ENCODE peak calls at places on chromosomes 7 and 10, in four cellular contexts. B is stomach, X is left ventricle myocardium inferior, P is breast epithelium. W is an unnamed sample.

GRCh38 chr10:126012485-126012884 is 116.1 kb downstream of the FANK1 start:
- DNase-seq in B (no peak), X (no peak), P (no peak), W (peak; percentile 32)

GRCh38 chr7:2863461-2864066 is 19.5 kb upstream of the GNA12 start:
- DNase-seq in B (peak; percentile 83), X (peak; percentile 81), P (no peak), W (peak; percentile 98)

GRCh38 chr10:75469018-75469616 is 37.7 kb downstream of the LRMDA start:
- DNase-seq in B (no peak), X (no peak), P (no peak), W (peak; percentile 77)

GRCh38 chr10:96610817-96611216 is 24.0 kb upstream of the TM9SF3 start:
- DNase-seq in B (peak; percentile 72), X (no peak), P (no peak), W (no peak)

GRCh38 chr10:44799971-44800370 is 111.2 kb upstream of the TMEM72 start:
- DNase-seq in B (no peak), X (no peak), P (no peak), W (no peak)

GRCh38 chr10:76082956-76083355 is 651.5 kb downstream of the LRMDA start:
- DNase-seq in B (no peak), X (no peak), P (no peak), W (no peak)

GRCh38 chr7:119664601-119665000 is 608.4 kb upstream of the KCND2 start:
- DNase-seq in B (no peak), X (no peak), P (no peak), W (peak; percentile 64)

GRCh38 chr7:99624487-99624886 is 7.7 kb downstream of the ZSCAN25 start:
- DNase-seq in B (no peak), X (no peak), P (no peak), W (no peak)

GRCh38 chr7:47318395-47319182 is 263.3 kb downstream of the TNS3 start:
- DNase-seq in B (no peak), X (no peak), P (no peak), W (no peak)

GRCh38 chr7:74372511-74373111 is 81.1 kb upstream of the GTF2IRD1 start:
- DNase-seq in B (no peak), X (peak; percentile 40), P (no peak), W (peak; percentile 20)

GRCh38 chr7:11185179-11185578 is 211.5 kb downstream of the PHF14 start:
- DNase-seq in B (no peak), X (no peak), P (no peak), W (peak; percentile 21)

GRCh38 chr10:120977892-120978291 is 126.7 kb downstream of the WDR11 start:
- DNase-seq in B (no peak), X (no peak), P (no peak), W (no peak)

GRCh38 chr7:35593896-35594295 is 101.0 kb downstream of the HERPUD2 start:
- DNase-seq in B (no peak), X (no peak), P (no peak), W (no peak)

GRCh38 chr10:125699562-125700143 is 16.7 kb upstream of the TEX36 start:
- DNase-seq in B (no peak), X (no peak), P (no peak), W (no peak)

GRCh38 chr10:61903184-61903990 is 1.9 kb downstream of the ARID5B start:
- DNase-seq in B (peak; percentile 61), X (peak; percentile 48), P (no peak), W (peak; percentile 80)

GRCh38 chr7:31004393-31004792 is 40.6 kb downstream of the GHRHR start:
- DNase-seq in B (no peak), X (no peak), P (no peak), W (no peak)

GRCh38 chr10:91194497-91195179 is 25.8 kb upstream of the PCGF5 start:
- DNase-seq in B (no peak), X (no peak), P (no peak), W (peak; percentile 32)

GRCh38 chr10:103921750-103922195 is 3.8 kb upstream of the STN1 start:
- DNase-seq in B (peak; percentile 50), X (no peak), P (no peak), W (peak; percentile 8)

GRCh38 chr7:130560972-130561371 is 69.1 kb downstream of the MEST start:
- DNase-seq in B (no peak), X (no peak), P (no peak), W (peak; percentile 59)

GRCh38 chr7:7867835-7868234 is 100.8 kb upstream of the GLCCI1 start:
- DNase-seq in B (no peak), X (no peak), P (no peak), W (no peak)

GRCh38 chr7:121624922-121625321 is 228.8 kb upstream of the FAM3C start:
- DNase-seq in B (no peak), X (peak; percentile 54), P (no peak), W (peak; percentile 8)

GRCh38 chr7:55488804-55489340 is 83.4 kb downstream of the VOPP1 start:
- DNase-seq in B (no peak), X (no peak), P (no peak), W (no peak)

GRCh38 chr10:34290412-34291082 is 524.5 kb downstream of the PARD3 start:
- DNase-seq in B (no peak), X (no peak), P (no peak), W (peak; percentile 96)

GRCh38 chr10:108904163-108904878 is 1019.0 kb downstream of the XPNPEP1 start:
- DNase-seq in B (no peak), X (no peak), P (no peak), W (peak; percentile 17)

GRCh38 chr7:92835140-92835850 is 1.1 kb downstream of the CDK6 start:
- DNase-seq in B (peak; percentile 65), X (peak; percentile 49), P (peak; percentile 53), W (peak; percentile 77)

GRCh38 chr7:69906309-69906995 is 308.2 kb downstream of the AUTS2 start:
- DNase-seq in B (no peak), X (no peak), P (no peak), W (no peak)

GRCh38 chr7:151432658-151433521 is 7.1 kb downstream of the CRYGN start:
- DNase-seq in B (no peak), X (no peak), P (no peak), W (no peak)

GRCh38 chr7:7103343-7104313 is 78.7 kb upstream of the C1GALT1 start:
- DNase-seq in B (no peak), X (no peak), P (no peak), W (peak; percentile 72)

GRCh38 chr10:4588824-4589223 is 237.2 kb upstream of the AKR1E2 start:
- DNase-seq in B (no peak), X (no peak), P (no peak), W (no peak)

GRCh38 chr7:137363683-137364082 is 20.1 kb upstream of the PTN start:
- DNase-seq in B (no peak), X (no peak), P (no peak), W (no peak)

GRCh38 chr7:1289681-1290261 is 57.1 kb downstream of the UNCX start:
- DNase-seq in B (no peak), X (no peak), P (no peak), W (peak; percentile 3)

GRCh38 chr7:128697301-128697905 is 25.3 kb downstream of the GARIN1A start:
- DNase-seq in B (peak; percentile 38), X (peak; percentile 26), P (no peak), W (peak; percentile 71)
- TF ChIP-seq CTCF in B (no peak), X (peak; percentile 37), P (no peak), W (peak; percentile 49)

GRCh38 chr10:30751678-30752331 is 122.3 kb upstream of the LYZL2 start:
- DNase-seq in B (peak; percentile 31), X (peak; percentile 75), P (peak; percentile 67), W (peak; percentile 70)
- H3K4me3 ChIP-seq in B (no peak overlapping the region), X (peak overlapping the region; percentile 17), P (no peak overlapping the region), W (no peak overlapping the region)

DNA sequence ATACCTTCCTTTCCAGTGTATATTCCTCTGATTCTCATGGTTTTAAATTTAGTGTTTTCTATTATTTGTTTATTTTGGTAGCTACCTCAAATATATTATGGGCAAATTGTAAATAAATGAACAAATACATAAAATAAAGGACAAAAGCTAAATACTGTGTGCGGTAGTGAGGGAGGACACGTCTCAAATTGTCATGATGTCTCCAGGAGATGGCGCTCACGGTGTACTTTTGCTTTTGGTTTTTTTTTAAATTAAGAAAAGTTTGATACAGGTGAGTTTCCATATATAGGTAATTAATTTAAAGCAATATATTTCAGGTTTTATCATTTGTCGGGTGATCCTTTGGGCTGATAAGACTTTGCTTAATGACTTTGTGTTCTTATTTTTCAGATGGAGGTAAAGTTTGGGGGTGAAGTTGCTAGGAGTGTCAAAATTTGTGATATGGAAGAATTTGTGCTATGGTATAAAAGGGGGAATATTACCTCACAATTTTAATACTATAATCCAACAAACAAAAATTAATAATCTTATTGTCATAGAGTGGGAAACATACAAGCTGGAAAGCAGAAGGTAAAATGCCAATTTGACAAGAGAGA is 68.4 kb upstream of the TMEM229A start:
- DNase-seq in B (peak; percentile 35), X (no peak), P (no peak), W (peak; percentile 18)
- TF ChIP-seq CTCF in B (no peak), X (peak; percentile 27), P (no peak), W (peak; percentile 47)

DNA sequence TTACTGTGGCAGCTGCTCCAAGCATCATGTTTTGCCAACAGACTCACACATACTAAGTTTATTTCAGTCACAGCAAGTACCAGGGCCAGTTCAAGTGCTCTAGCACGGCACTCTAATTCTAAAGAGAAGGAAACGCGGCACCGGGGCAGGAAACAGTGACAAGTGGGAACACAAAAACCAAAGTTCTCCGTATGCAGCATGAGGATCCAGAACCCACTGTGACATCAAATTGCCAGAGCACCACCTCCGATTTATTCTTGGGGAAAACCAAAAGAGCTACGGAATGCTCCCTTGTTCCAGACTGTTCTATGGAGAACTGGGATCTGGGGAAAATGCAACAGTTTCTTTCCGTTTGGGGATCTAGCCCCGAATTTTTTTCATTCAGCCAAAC is 448 bp upstream of the PTER start:
- DNase-seq in B (no peak), X (no peak), P (no peak), W (peak; percentile 4)
- H3K4me3 ChIP-seq in B (peak overlapping the region; percentile 62), X (peak overlapping the region; percentile 81), P (peak overlapping the region; percentile 51), W (peak overlapping the region; percentile 70)

GRCh38 chr7:26667514-26668133 is 196.8 kb downstream of the SKAP2 start:
- DNase-seq in B (peak; percentile 53), X (no peak), P (no peak), W (peak; percentile 87)
- TF ChIP-seq CTCF in B (peak; percentile 78), X (peak; percentile 77), P (peak; percentile 38), W (peak; percentile 83)

DNA sequence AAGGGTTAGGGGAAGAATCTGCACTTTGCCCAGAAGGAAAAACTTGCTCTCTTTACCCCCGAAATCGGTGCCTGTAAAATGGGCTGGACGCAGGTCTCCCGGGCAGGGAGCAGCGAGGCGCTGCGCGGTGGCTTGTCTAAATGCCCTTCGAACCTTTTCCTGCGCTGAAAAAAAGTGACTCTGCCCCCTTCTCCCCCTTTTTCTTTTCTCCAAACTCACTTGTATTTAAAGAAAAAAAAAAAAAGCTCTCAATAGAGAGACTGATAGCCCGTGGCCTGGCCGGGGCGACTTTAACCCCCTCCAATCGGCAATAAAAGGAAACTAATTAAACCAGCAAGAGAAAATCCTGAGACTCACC is 286 bp downstream of the SP8 start:
- DNase-seq in B (no peak), X (no peak), P (no peak), W (no peak)
- H3K4me3 ChIP-seq in B (peak overlapping the region; percentile 47), X (peak overlapping the region; percentile 59), P (peak overlapping the region; percentile 9), W (no peak overlapping the region)

GRCh38 chr10:5620223-5620721 is 46.1 kb downstream of the ASB13 start:
- DNase-seq in B (no peak), X (no peak), P (no peak), W (no peak)

GRCh38 chr10:5620966-5621365 is 45.4 kb downstream of the ASB13 start:
- DNase-seq in B (no peak), X (no peak), P (no peak), W (no peak)

GRCh38 chr10:5623081-5623748 is 43.2 kb downstream of the ASB13 start:
- DNase-seq in B (peak; percentile 95), X (peak; percentile 89), P (peak; percentile 91), W (peak; percentile 81)

GRCh38 chr10:5622586-5622985 is 43.8 kb downstream of the ASB13 start:
- DNase-seq in B (no peak), X (no peak), P (no peak), W (no peak)

GRCh38 chr10:5622186-5622585 is 44.2 kb downstream of the ASB13 start:
- DNase-seq in B (no peak), X (no peak), P (no peak), W (no peak)
- TF ChIP-seq CTCF in B (no peak), X (no peak), P (no peak), W (no peak)